ENCODE peak calls at places on chromosomes 11 and 22, in eight cellular contexts. K is left ventricle myocardium inferior, E is foreskin fibroblast, L is mammary epithelial cell, T is DND-41, Q is psoas muscle, M is lower lobe of right lung, C is esophagus squamous epithelium. P is an unnamed sample.

GRCh38 chr11:7511405-7511804 is 2.4 kb upstream of the PPFIBP2 start:
- DNase-seq in C (no peak), T (no peak), Q (peak), K (peak), L (no peak), M (no peak), E (no peak), P (no peak)

GRCh38 chr11:50214376-50214775 is 181.7 kb downstream of the OR4C45 start:
- DNase-seq in K (no peak), T (no peak), Q (no peak), L (no peak), M (no peak), E (no peak), C (no peak), P (no peak)

GRCh38 chr22:33807465-33807864 is 112.8 kb downstream of the LARGE1 start:
- DNase-seq in M (no peak), Q (no peak), L (no peak), C (no peak), T (no peak), K (no peak), E (no peak), P (no peak)

GRCh38 chr22:30542811-30543188 is 3.7 kb downstream of the SEC14L6 start:
- DNase-seq in E (no peak), Q (no peak), K (no peak), T (no peak), C (no peak), L (no peak), M (no peak), P (no peak)

GRCh38 chr11:45593992-45594391 is 71.4 kb downstream of the CHST1 start:
- DNase-seq in E (no peak), K (no peak), T (peak), M (no peak), C (no peak), L (no peak), Q (no peak), P (no peak)

GRCh38 chr22:32127904-32128303 is 31.2 kb downstream of the C22orf42 start:
- DNase-seq in C (no peak), L (no peak), Q (no peak), E (no peak), T (no peak), M (no peak), K (no peak), P (no peak)

GRCh38 chr22:45246060-45246985 is 5.6 kb upstream of the KIAA0930 start:
- DNase-seq in E (peak), Q (peak), C (no peak), T (no peak), K (no peak), L (peak), M (no peak), P (no peak)

GRCh38 chr11:11966826-11967668 is 41.4 kb downstream of the DKK3 start:
- DNase-seq in C (no peak), M (peak), Q (peak), T (peak), E (peak), L (no peak), K (peak), P (no peak)

GRCh38 chr11:76598426-76598839 is 72.1 kb downstream of the LRRC32 start:
- DNase-seq in T (no peak), E (peak), L (no peak), K (no peak), M (no peak), C (no peak), Q (no peak), P (no peak)

GRCh38 chr22:34696557-34696956 is 369.4 kb upstream of the ISX start:
- DNase-seq in K (no peak), E (no peak), Q (no peak), M (no peak), T (peak), C (no peak), L (no peak), P (no peak)

GRCh38 chr22:29689872-29690213 is 30.0 kb upstream of the CABP7 start:
- DNase-seq in L (peak), E (peak), M (peak), C (no peak), T (peak), Q (peak), K (peak), P (no peak)

GRCh38 chr11:73839123-73839457 is 37.6 kb downstream of the COA4 start:
- DNase-seq in C (no peak), T (no peak), L (no peak), E (no peak), K (no peak), M (no peak), Q (no peak), P (no peak)

GRCh38 chr11:73833067-73833466 is 43.6 kb downstream of the COA4 start:
- DNase-seq in L (no peak), Q (no peak), C (no peak), K (no peak), E (no peak), T (no peak), M (no peak), P (no peak)

GRCh38 chr11:73838443-73839122 is 38.1 kb downstream of the COA4 start:
- DNase-seq in T (no peak), E (peak), L (peak), Q (no peak), K (no peak), M (no peak), C (no peak), P (no peak)
- TF ChIP-seq CTCF in T (no peak), E (no peak), L (no peak), Q (no peak), K (no peak), M (no peak), C (no peak), P (no peak)

DNA sequence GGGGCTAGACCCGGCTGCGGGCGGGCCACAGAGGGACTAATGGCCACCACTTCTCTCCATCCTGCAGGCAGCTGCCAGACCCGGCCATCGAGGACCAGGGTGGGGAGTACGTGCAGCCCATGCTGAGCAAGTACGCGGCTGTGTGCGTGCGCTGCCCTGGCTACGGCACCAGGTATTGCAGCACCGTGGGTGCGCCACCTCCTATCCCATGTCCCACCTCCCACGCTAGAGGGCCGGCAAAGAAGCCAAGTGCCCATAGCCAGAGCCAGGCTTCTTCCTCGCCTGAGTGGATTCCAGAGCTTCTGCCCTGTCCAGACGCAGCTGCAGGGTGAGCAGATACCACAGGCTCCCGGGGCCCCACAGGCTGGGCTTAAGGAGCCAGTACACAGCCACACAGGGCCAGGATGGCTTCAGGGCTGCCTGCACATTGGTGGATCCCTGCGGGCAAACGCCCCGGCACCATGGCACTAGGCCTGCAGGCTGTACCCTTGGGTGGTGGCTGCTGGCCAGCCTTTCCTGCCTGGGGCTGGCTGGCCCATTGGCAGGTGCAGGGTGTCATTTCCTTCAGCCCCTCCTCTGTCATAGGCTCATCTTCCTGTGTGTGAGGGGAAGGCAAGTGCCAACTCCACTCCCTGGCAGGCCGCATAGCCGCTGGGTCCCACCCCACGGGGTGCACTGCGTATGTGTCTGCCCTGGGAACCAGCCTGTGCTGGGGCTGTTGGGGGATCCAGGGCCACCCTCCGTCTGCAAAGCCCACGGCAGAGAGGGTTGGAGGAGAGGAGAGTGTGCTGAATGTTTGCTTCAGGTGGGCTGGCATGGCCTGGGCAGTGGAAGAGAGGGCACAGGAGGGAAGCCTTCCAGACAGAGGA is 16.5 kb upstream of the DGCR8 start:
- DNase-seq in Q (peak), L (no peak), C (no peak), M (no peak), E (no peak), T (no peak), K (no peak), P (no peak)
- TF ChIP-seq CTCF in Q (no peak), L (no peak), C (no peak), M (no peak), E (no peak), T (no peak), K (no peak), P (no peak)

DNA sequence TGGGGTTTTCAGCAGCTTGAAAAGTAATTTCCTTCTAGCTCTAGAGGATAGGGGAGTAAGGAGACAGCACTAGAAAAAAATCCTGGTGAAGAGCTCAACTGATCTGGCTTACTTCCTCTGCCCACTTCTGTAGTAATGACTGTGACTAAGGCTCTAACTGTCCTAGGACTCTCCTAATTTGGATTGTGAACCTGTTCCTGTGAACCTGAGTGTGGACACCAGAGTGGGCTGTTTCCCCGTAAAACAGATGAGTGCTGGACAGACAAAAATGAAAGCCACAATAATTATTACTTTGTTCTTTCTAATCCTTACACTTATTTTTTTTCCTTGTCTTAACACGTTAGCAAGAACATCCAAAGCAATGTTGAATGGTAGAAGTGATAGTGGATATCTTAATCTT is 154.1 kb downstream of the AASDHPPT start:
- DNase-seq in K (no peak), Q (no peak), L (peak), C (no peak), M (no peak), T (no peak), E (peak), P (no peak)
- TF ChIP-seq CTCF in K (peak), Q (no peak), L (no peak), C (no peak), M (no peak), T (peak), E (peak), P (peak)

GRCh38 chr22:22103078-22103593 is 120.5 kb upstream of the TOP3B start:
- DNase-seq in Q (no peak), T (peak), L (no peak), E (no peak), K (no peak), M (no peak), C (no peak), P (no peak)
- TF ChIP-seq CTCF in Q (peak), T (peak), L (peak), E (peak), K (peak), M (peak), C (no peak), P (peak)

GRCh38 chr22:23180893-23181762 is 819 bp downstream of the BCR start:
- DNase-seq in C (no peak), K (peak), Q (peak), T (peak), L (peak), M (peak), E (no peak), P (no peak)

GRCh38 chr22:23178512-23179254 is 1.6 kb upstream of the BCR start:
- DNase-seq in T (peak), L (peak), C (no peak), K (peak), M (peak), E (peak), Q (peak), P (no peak)

GRCh38 chr22:23181763-23182288 is 1.5 kb downstream of the BCR start:
- DNase-seq in E (no peak), T (no peak), M (no peak), L (no peak), C (no peak), K (no peak), Q (no peak), P (no peak)

GRCh38 chr22:23179381-23180294 is 671 bp upstream of the BCR start:
- DNase-seq in Q (peak), K (peak), C (no peak), L (peak), E (no peak), T (peak), M (peak), P (no peak)

GRCh38 chr22:23180301-23180892 is at the start of gene BCR:
- DNase-seq in C (no peak), K (peak), Q (peak), T (peak), M (peak), L (peak), E (peak), P (no peak)
- TF ChIP-seq CTCF in C (no peak), K (no peak), Q (no peak), T (peak), M (no peak), L (no peak), E (no peak), P (peak)